ENCODE peak calls at places on chromosomes 16 and 17, in seven cellular contexts. U is MCF 10A, R is HFF-Myc, M is fibroblast of the aortic adventitia, Y is prostate gland, L is foreskin fibroblast, J is Calu3. N is an unnamed sample.

GRCh38 chr17:58710948-58711552 is 18.6 kb downstream of the RAD51C start:
- DNase-seq in U (peak), R (peak), M (peak), Y (peak), L (peak), J (peak), N (peak)

GRCh38 chr17:28527859-28528258 is 21.7 kb downstream of the FOXN1 start:
- DNase-seq in U (no peak), R (no peak), M (no peak), Y (peak), L (no peak), J (peak), N (no peak)

GRCh38 chr16:12345349-12345748 is 368.8 kb downstream of the SNX29 start:
- DNase-seq in U (no peak), R (no peak), M (no peak), Y (no peak), L (no peak), J (no peak), N (no peak)

GRCh38 chr17:27996157-27997043 is 46.1 kb upstream of the NLK start:
- DNase-seq in U (no peak), R (no peak), M (no peak), Y (no peak), L (no peak), J (no peak), N (no peak)

GRCh38 chr16:15434425-15435215 is at the start of gene BMERB1:
- DNase-seq in U (peak), R (no peak), M (peak), Y (no peak), L (peak), J (peak), N (peak)

GRCh38 chr17:41267711-41268110 is 2.5 kb downstream of the KRTAP9-6 start:
- DNase-seq in U (no peak), R (no peak), M (no peak), Y (no peak), L (no peak), J (no peak), N (no peak)

GRCh38 chr17:80559688-80560290 is 15.2 kb downstream of the RPTOR start:
- DNase-seq in U (no peak), R (no peak), M (peak), Y (no peak), L (peak), J (no peak), N (no peak)

GRCh38 chr16:48451323-48451722 is 66.1 kb upstream of the SIAH1 start:
- DNase-seq in U (no peak), R (no peak), M (no peak), Y (no peak), L (no peak), J (no peak), N (no peak)

GRCh38 chr16:69618307-69618706 is 52.5 kb downstream of the NFAT5 start:
- DNase-seq in U (no peak), R (no peak), M (peak), Y (no peak), L (no peak), J (no peak), N (no peak)

GRCh38 chr17:10099051-10099571 is 99.3 kb downstream of the GAS7 start:
- DNase-seq in U (no peak), R (peak), M (peak), Y (no peak), L (peak), J (no peak), N (no peak)

GRCh38 chr17:64146418-64147109 is 16.6 kb upstream of the ERN1 start:
- DNase-seq in U (peak), R (no peak), M (peak), Y (peak), L (peak), J (peak), N (peak)

GRCh38 chr17:58313815-58314705 is 14.5 kb downstream of the TSPOAP1 start:
- DNase-seq in U (no peak), R (no peak), M (no peak), Y (no peak), L (no peak), J (no peak), N (no peak)

GRCh38 chr16:714079-714478 is 839 bp upstream of the METRN start:
- DNase-seq in U (no peak), R (no peak), M (no peak), Y (no peak), L (no peak), J (no peak), N (no peak)

GRCh38 chr17:27633312-27634025 is 2.5 kb downstream of the LGALS9 start:
- DNase-seq in U (no peak), R (no peak), M (peak), Y (no peak), L (peak), J (peak), N (no peak)

GRCh38 chr17:67390006-67390645 is 13.0 kb downstream of the PITPNC1 start:
- DNase-seq in U (no peak), R (no peak), M (peak), Y (peak), L (peak), J (no peak), N (no peak)

GRCh38 chr17:1999557-2000251 is 25.4 kb downstream of the RTN4RL1 start:
- DNase-seq in U (no peak), R (no peak), M (peak), Y (peak), L (peak), J (peak), N (no peak)

GRCh38 chr16:57528499-57529323 is 7.7 kb downstream of the CCDC102A start:
- DNase-seq in U (no peak), R (no peak), M (no peak), Y (no peak), L (no peak), J (peak), N (no peak)

GRCh38 chr17:44558349-44559287 is 1.3 kb downstream of the FZD2 start:
- DNase-seq in U (no peak), R (no peak), M (no peak), Y (no peak), L (peak), J (no peak), N (no peak)

GRCh38 chr17:47978324-47978723 is 7.4 kb downstream of the CDK5RAP3 start:
- DNase-seq in U (peak), R (peak), M (peak), Y (peak), L (peak), J (peak), N (peak)

GRCh38 chr17:42744283-42744805 is 496 bp downstream of the EZH1 start:
- DNase-seq in U (peak), R (peak), M (peak), Y (peak), L (peak), J (peak), N (peak)
- TF ChIP-seq CTCF in U (peak), R (no peak), M (no peak), Y (no peak), L (no peak), J (no peak), N (no peak)

DNA sequence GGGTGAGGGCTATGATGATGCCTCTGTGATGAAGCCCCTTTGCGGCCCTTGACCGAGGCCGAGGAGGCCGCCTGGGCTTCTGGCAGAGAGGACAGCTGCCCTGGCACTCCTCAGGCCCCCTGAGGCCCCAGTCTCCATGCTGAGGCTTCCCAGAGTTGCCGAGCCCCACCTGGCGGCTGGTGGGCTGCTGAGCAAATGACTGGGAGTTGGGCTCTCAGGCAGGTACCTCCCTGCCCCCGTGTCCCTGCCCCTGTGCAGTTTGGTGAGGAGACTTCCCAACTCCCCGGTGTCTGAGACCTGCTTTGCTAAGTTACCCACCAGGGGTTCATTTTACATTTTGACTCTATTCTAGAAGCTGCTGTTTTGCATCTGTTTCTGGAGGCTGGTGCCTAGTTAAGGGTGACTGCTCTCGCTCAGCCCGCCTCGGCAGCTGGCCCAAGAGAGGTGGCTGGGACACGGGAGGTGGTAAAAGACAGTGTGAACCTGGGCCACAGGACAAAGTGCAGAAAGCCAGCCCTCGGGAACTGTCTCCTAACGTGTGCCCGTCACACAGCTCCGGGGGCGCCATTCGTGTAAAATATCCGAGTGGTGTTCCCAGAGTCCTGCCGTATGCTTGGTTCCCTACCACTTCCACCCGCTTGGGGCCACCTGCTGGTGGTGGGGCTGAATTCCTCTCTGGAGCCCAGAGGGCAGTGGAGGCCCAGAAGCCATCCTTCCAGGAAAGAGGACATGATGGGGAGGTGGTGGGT is 134.5 kb downstream of the RAB11FIP4 start:
- DNase-seq in U (peak), R (no peak), M (no peak), Y (no peak), L (peak), J (peak), N (no peak)
- TF ChIP-seq CTCF in U (peak), R (peak), M (peak), Y (no peak), L (peak), J (no peak), N (no peak)

DNA sequence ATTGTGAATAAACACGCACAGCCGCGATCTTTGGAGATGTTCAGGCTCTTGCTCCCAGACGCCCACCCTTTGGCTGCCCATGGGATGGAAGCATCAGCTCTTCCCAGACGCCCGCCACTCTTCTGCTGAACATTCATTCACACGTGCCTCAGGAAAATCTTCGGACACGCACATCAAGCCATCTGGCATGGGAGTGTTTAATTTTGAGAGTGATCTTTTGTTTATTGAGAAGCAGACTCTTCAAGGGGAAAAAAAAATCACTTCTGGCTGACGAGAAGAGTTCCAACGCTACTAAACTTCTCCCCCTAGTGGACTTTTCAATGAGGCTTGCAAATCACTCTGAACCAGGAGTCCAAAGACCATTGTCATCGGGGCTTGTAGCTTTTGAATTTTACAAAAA is 62.0 kb upstream of the NUDT7 start:
- DNase-seq in U (peak), R (no peak), M (peak), Y (no peak), L (peak), J (peak), N (no peak)
- TF ChIP-seq CTCF in U (peak), R (peak), M (peak), Y (peak), L (peak), J (peak), N (peak)

DNA sequence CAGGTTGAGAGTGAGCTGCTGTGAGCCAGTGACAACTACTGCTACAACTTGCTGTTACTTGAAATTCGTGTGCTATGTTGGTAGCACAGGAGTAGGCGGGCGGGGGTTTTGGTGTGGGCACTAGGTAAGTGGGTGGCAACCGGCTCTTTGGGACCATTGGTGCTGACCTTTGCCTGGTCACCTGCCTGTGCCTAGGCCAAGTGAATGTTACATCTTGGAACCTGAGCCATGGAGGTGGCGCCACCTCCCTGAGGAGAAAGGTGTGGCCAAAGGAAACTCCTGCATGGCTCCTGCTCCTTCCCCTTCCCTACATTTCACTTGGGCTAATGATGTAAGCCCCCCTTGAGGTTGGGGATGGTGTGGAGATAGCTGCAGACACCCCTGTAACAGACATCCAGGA is 25.4 kb upstream of the ARHGAP23 start:
- DNase-seq in U (no peak), R (no peak), M (no peak), Y (no peak), L (no peak), J (no peak), N (no peak)
- TF ChIP-seq CTCF in U (no peak), R (no peak), M (no peak), Y (no peak), L (no peak), J (peak), N (no peak)

N was measured in activated CD8-positive, alpha-beta T cell treated with anti-CD3 and anti-CD28 coated beads for 36 hours.